ENCODE peak calls at places on chromosomes 6 and 20, in seven cellular contexts. F is WTC11, M is HL-60, D is lower leg skin, Q is sigmoid colon, K is mucosa of descending colon, H is AG10803. C is an unnamed sample.

GRCh38 chr20:5660346-5660745 is 89.9 kb upstream of the SHLD1 start:
- DNase-seq in F (no peak), M (no peak), D (no peak), Q (no peak), K (no peak), H (peak; percentile 53), C (no peak)

GRCh38 chr6:151494235-151494950 is 576 bp downstream of the CCDC170 start:
- DNase-seq in F (peak; percentile 29), M (no peak), D (peak; percentile 28), Q (no peak), K (peak; percentile 62), H (peak; percentile 48), C (no peak)

GRCh38 chr6:17431581-17431980 is 38.2 kb downstream of the CAP2 start:
- DNase-seq in F (no peak), M (no peak), D (no peak), Q (no peak), K (no peak), H (peak; percentile 74), C (no peak)

GRCh38 chr6:163525926-163526325 is 111.4 kb downstream of the QKI start:
- DNase-seq in F (no peak), M (no peak), D (no peak), Q (no peak), K (no peak), H (peak; percentile 27), C (no peak)

GRCh38 chr6:11331136-11331535 is 98.7 kb upstream of the NEDD9 start:
- DNase-seq in F (no peak), M (no peak), D (no peak), Q (no peak), K (no peak), H (no peak), C (no peak)

GRCh38 chr20:32456869-32457421 is 98.8 kb downstream of the ASXL1 start:
- DNase-seq in F (peak; percentile 86), M (no peak), D (no peak), Q (no peak), K (peak; percentile 55), H (peak; percentile 12), C (no peak)

GRCh38 chr6:137094411-137095008 is 49.7 kb upstream of the IL20RA start:
- DNase-seq in F (peak; percentile 55), M (peak; percentile 58), D (peak; percentile 81), Q (peak; percentile 75), K (no peak), H (peak; percentile 70), C (no peak)

GRCh38 chr6:151154418-151154817 is 85.3 kb upstream of the AKAP12 start:
- DNase-seq in F (no peak), M (no peak), D (no peak), Q (peak; percentile 76), K (no peak), H (no peak), C (no peak)

GRCh38 chr20:48492188-48493070 is 335.4 kb downstream of the PREX1 start:
- DNase-seq in F (no peak), M (no peak), D (no peak), Q (no peak), K (no peak), H (no peak), C (peak; percentile 62)

GRCh38 chr6:42068872-42069522 is 18.7 kb downstream of the TAF8 start:
- DNase-seq in F (no peak), M (no peak), D (no peak), Q (no peak), K (no peak), H (no peak), C (no peak)

GRCh38 chr20:23205656-23206055 is 119.5 kb upstream of the CD93 start:
- DNase-seq in F (peak; percentile 26), M (no peak), D (peak; percentile 75), Q (peak; percentile 93), K (peak; percentile 65), H (peak; percentile 68), C (no peak)

GRCh38 chr6:160398674-160399271 is 50.6 kb downstream of the SLC22A3 start:
- DNase-seq in F (no peak), M (no peak), D (no peak), Q (no peak), K (no peak), H (no peak), C (no peak)

GRCh38 chr20:38168791-38169589 is 3.9 kb upstream of the TGM2 start:
- DNase-seq in F (no peak), M (peak; percentile 63), D (no peak), Q (no peak), K (peak; percentile 73), H (no peak), C (no peak)

GRCh38 chr6:89140347-89141159 is 5.3 kb upstream of the PM20D2 start:
- DNase-seq in F (no peak), M (no peak), D (no peak), Q (no peak), K (no peak), H (no peak), C (no peak)

GRCh38 chr6:436308-437041 is 44.9 kb downstream of the IRF4 start:
- DNase-seq in F (no peak), M (no peak), D (peak; percentile 56), Q (no peak), K (no peak), H (peak; percentile 77), C (no peak)

GRCh38 chr6:15430947-15431405 is 185.1 kb downstream of the JARID2 start:
- DNase-seq in F (no peak), M (no peak), D (no peak), Q (no peak), K (no peak), H (peak; percentile 55), C (no peak)

GRCh38 chr6:77313595-77313994 is 149.7 kb downstream of the HTR1B start:
- DNase-seq in F (no peak), M (no peak), D (no peak), Q (no peak), K (no peak), H (no peak), C (no peak)

GRCh38 chr6:32944265-32944664 is 3.4 kb upstream of the HLA-DMB start:
- DNase-seq in F (no peak), M (peak; percentile 85), D (no peak), Q (no peak), K (no peak), H (no peak), C (no peak)

GRCh38 chr6:17417817-17418216 is 24.4 kb downstream of the CAP2 start:
- DNase-seq in F (peak; percentile 13), M (no peak), D (no peak), Q (no peak), K (no peak), H (peak; percentile 99), C (no peak)

GRCh38 chr6:119865466-119866350 is 516.1 kb upstream of the MAN1A1 start:
- DNase-seq in F (no peak), M (no peak), D (no peak), Q (no peak), K (no peak), H (no peak), C (no peak)

GRCh38 chr6:151095538-151096254 is 144.1 kb upstream of the AKAP12 start:
- DNase-seq in F (no peak), M (no peak), D (no peak), Q (no peak), K (no peak), H (no peak), C (no peak)

GRCh38 chr20:4082406-4083102 is 67.2 kb upstream of the RNF24 start:
- DNase-seq in F (peak; percentile 57), M (peak; percentile 99), D (peak; percentile 59), Q (peak; percentile 84), K (peak; percentile 53), H (peak; percentile 81), C (no peak)

GRCh38 chr6:156685823-156686428 is 91.3 kb upstream of the ARID1B start:
- DNase-seq in F (no peak), M (no peak), D (no peak), Q (no peak), K (no peak), H (no peak), C (no peak)

DNA sequence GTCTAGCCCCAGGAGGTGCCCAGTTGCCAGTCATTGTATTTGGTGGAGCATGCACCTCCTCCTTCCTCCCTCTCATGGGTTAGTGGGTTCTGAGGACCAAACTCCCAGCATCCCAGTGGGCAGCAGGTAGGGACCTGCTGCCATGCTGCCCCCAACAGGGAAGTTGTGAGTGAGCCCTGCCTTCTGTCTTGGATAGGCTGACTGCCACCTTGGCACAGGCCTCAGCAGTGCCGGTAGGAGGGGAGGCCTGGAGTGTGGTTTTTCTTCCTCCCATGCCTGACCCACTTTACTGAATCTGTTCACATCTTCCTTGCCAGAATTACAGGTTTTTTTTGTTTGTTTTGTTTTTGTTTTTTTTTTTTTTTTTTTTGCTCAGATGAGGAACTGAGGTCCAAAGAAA is 24.5 kb downstream of the PLCG1 start:
- DNase-seq in F (no peak), M (no peak), D (no peak), Q (no peak), K (no peak), H (no peak), C (no peak)
- TF ChIP-seq CTCF in F (no peak), M (no peak), D (no peak), Q (no peak), K (no peak), H (no peak), C (no peak)

GRCh38 chr6:168130683-168131371 is 51.8 kb upstream of the FRMD1 start:
- DNase-seq in F (no peak), M (no peak), D (no peak), Q (peak; percentile 45), K (no peak), H (no peak), C (peak; percentile 69)

GRCh38 chr6:168133186-168133585 is 54.2 kb upstream of the FRMD1 start:
- DNase-seq in F (no peak), M (no peak), D (peak; percentile 12), Q (peak; percentile 62), K (no peak), H (peak; percentile 44), C (no peak)

GRCh38 chr6:168133707-168134398 is 54.8 kb upstream of the FRMD1 start:
- DNase-seq in F (no peak), M (no peak), D (peak; percentile 11), Q (peak; percentile 54), K (no peak), H (no peak), C (peak; percentile 56)

GRCh38 chr6:168131464-168132415 is 52.7 kb upstream of the FRMD1 start:
- DNase-seq in F (peak; percentile 44), M (no peak), D (peak; percentile 11), Q (peak; percentile 44), K (no peak), H (no peak), C (peak; percentile 47)

GRCh38 chr6:168132531-168133184 is 53.6 kb upstream of the FRMD1 start:
- DNase-seq in F (peak; percentile 75), M (no peak), D (peak; percentile 36), Q (peak; percentile 61), K (no peak), H (peak; percentile 55), C (no peak)
- TF ChIP-seq CTCF in F (no peak), M (no peak), D (no peak), Q (no peak), K (no peak), H (peak; percentile 56), C (peak; percentile 83)

GRCh38 chr6:117028256-117028655 is 151.2 kb downstream of the RFX6 start:
- DNase-seq in F (no peak), M (no peak), D (no peak), Q (no peak), K (no peak), H (no peak), C (no peak)

GRCh38 chr6:117022774-117023173 is 145.7 kb downstream of the RFX6 start:
- DNase-seq in F (no peak), M (no peak), D (no peak), Q (no peak), K (no peak), H (no peak), C (no peak)

GRCh38 chr6:117025310-117025709 is 148.3 kb downstream of the RFX6 start:
- DNase-seq in F (peak; percentile 10), M (no peak), D (no peak), Q (no peak), K (no peak), H (no peak), C (no peak)
- TF ChIP-seq CTCF in F (no peak), M (no peak), D (no peak), Q (no peak), K (no peak), H (no peak), C (no peak)

GRCh38 chr6:37489697-37490336 is 9.9 kb downstream of the CCDC167 start:
- DNase-seq in F (no peak), M (no peak), D (no peak), Q (peak; percentile 61), K (no peak), H (no peak), C (no peak)
- TF ChIP-seq CTCF in F (no peak), M (no peak), D (no peak), Q (no peak), K (no peak), H (peak; percentile 8), C (peak; percentile 65)